ENCODE peak calls at places on chromosomes 12 and 14, in five cellular contexts. B is NCI-H345; A is stimulated activated CD4-positive, alpha-beta T cell treated with anti-CD3 and anti-CD28 coated beads, Interleukin-15, amount 100 ng/mL, for 1 hour; Q is NCI-H1694 treated with DMSO at 0.1 percent for 48 hours; F is NCI-H1092. E is an unnamed sample.

GRCh38 chr14:51208982-51209381 is 31.1 kb upstream of the TMX1 start:
- DNase-seq in F (peak), Q (peak), B (peak), A (no peak), E (peak)

GRCh38 chr12:118082161-118082560 is 21.2 kb upstream of the WSB2 start:
- DNase-seq in B (no peak), Q (no peak), F (no peak), A (no peak), E (no peak)

GRCh38 chr12:4355843-4356327 is 23.6 kb downstream of the FGF23 start:
- DNase-seq in B (peak), F (no peak), Q (no peak), A (no peak), E (peak)

GRCh38 chr12:108839011-108839889 is 18.1 kb downstream of the SSH1 start:
- DNase-seq in B (no peak), F (no peak), A (no peak), Q (no peak), E (no peak)

GRCh38 chr14:74572829-74573360 is 39.1 kb downstream of the LTBP2 start:
- DNase-seq in A (no peak), Q (no peak), F (no peak), B (no peak), E (no peak)

GRCh38 chr12:112096667-112097066 is 11.9 kb downstream of the NAA25 start:
- DNase-seq in A (no peak), F (no peak), B (no peak), Q (no peak), E (no peak)

GRCh38 chr14:104072586-104072985 is 12.9 kb upstream of the ASPG start:
- DNase-seq in B (no peak), F (no peak), A (no peak), Q (no peak), E (no peak)

GRCh38 chr12:59040651-59041050 is 120.3 kb upstream of the LRIG3 start:
- DNase-seq in B (no peak), Q (no peak), A (no peak), F (no peak), E (no peak)

GRCh38 chr14:105168496-105168978 is at the start of gene JAG2:
- DNase-seq in Q (peak), A (no peak), B (peak), F (peak), E (peak)

GRCh38 chr14:77458249-77458950 is 507 bp downstream of the AHSA1 start:
- DNase-seq in F (no peak), B (peak), Q (peak), A (no peak), E (peak)

GRCh38 chr14:68621400-68622365 is 171.2 kb downstream of the ZFP36L1 start:
- DNase-seq in Q (no peak), A (no peak), F (no peak), B (no peak), E (no peak)

GRCh38 chr12:21559855-21560569 is 33.9 kb downstream of the SPX start:
- DNase-seq in F (no peak), Q (no peak), A (no peak), B (no peak), E (no peak)

GRCh38 chr12:52232916-52233461 is at the start of gene KRT7:
- DNase-seq in F (no peak), Q (no peak), A (no peak), B (no peak), E (no peak)

GRCh38 chr14:69696633-69697557 is 70.0 kb upstream of the SRSF5 start:
- DNase-seq in B (no peak), Q (no peak), A (no peak), F (no peak), E (no peak)

GRCh38 chr14:90554341-90554740 is 157.5 kb downstream of the CALM1 start:
- DNase-seq in B (peak), Q (peak), A (no peak), F (peak), E (peak)

GRCh38 chr14:101360045-101360931 is 201.0 kb upstream of the DIO3 start:
- DNase-seq in A (no peak), F (peak), Q (no peak), B (no peak), E (no peak)

GRCh38 chr14:99348816-99349609 is 77.0 kb upstream of the BCL11B start:
- DNase-seq in F (no peak), A (no peak), B (no peak), Q (peak), E (no peak)

E was measured in SHP77.